ENCODE peak calls at places on chromosomes 16 and 17, in seven cellular contexts. R, H, O, Y, F, Z and C are unnamed samples.

GRCh38 chr17:51120357-51120738 is 320 bp downstream of the SPAG9 start:
- DNase-seq in R (no peak), H (peak), O (peak), Y (no peak), F (no peak), Z (peak), C (no peak)

GRCh38 chr17:18267927-18268711 is 7.7 kb downstream of the MIEF2 start:
- DNase-seq in R (no peak), H (no peak), O (no peak), Y (no peak), F (no peak), Z (no peak), C (no peak)

GRCh38 chr17:18362509-18363020 is 785 bp downstream of the SHMT1 start:
- DNase-seq in R (peak), H (peak), O (peak), Y (peak), F (no peak), Z (peak), C (peak)

GRCh38 chr16:17638134-17638533 is 167.4 kb upstream of the XYLT1 start:
- DNase-seq in R (no peak), H (no peak), O (no peak), Y (no peak), F (no peak), Z (no peak), C (no peak)

GRCh38 chr16:23786964-23787571 is 32.2 kb downstream of the CHP2 start:
- DNase-seq in R (no peak), H (no peak), O (no peak), Y (no peak), F (no peak), Z (no peak), C (no peak)

GRCh38 chr17:70857351-70857750 is 688.0 kb downstream of the KCNJ2 start:
- DNase-seq in R (no peak), H (no peak), O (no peak), Y (no peak), F (no peak), Z (no peak), C (no peak)

GRCh38 chr16:1363501-1364041 is 11.8 kb downstream of the GNPTG start:
- DNase-seq in R (no peak), H (peak), O (peak), Y (no peak), F (peak), Z (peak), C (peak)

GRCh38 chr17:58415371-58416055 is 1.8 kb downstream of the RNF43 start:
- DNase-seq in R (no peak), H (peak), O (no peak), Y (no peak), F (no peak), Z (peak), C (no peak)

GRCh38 chr17:7045492-7046126 is 1.7 kb upstream of the SLC16A11 start:
- DNase-seq in R (peak), H (peak), O (peak), Y (no peak), F (no peak), Z (no peak), C (peak)

GRCh38 chr17:58693751-58694150 is 1.3 kb downstream of the RAD51C start:
- DNase-seq in R (no peak), H (no peak), O (no peak), Y (no peak), F (no peak), Z (no peak), C (peak)

GRCh38 chr17:76697702-76698465 is 12.9 kb downstream of the MXRA7 start:
- DNase-seq in R (no peak), H (no peak), O (no peak), Y (no peak), F (no peak), Z (no peak), C (peak)

GRCh38 chr17:39462644-39463375 is 1.5 kb downstream of the CDK12 start:
- DNase-seq in R (no peak), H (peak), O (peak), Y (no peak), F (peak), Z (peak), C (peak)

GRCh38 chr17:44807817-44808155 is 22.3 kb downstream of the GJC1 start:
- DNase-seq in R (no peak), H (no peak), O (no peak), Y (no peak), F (no peak), Z (no peak), C (no peak)

DNA sequence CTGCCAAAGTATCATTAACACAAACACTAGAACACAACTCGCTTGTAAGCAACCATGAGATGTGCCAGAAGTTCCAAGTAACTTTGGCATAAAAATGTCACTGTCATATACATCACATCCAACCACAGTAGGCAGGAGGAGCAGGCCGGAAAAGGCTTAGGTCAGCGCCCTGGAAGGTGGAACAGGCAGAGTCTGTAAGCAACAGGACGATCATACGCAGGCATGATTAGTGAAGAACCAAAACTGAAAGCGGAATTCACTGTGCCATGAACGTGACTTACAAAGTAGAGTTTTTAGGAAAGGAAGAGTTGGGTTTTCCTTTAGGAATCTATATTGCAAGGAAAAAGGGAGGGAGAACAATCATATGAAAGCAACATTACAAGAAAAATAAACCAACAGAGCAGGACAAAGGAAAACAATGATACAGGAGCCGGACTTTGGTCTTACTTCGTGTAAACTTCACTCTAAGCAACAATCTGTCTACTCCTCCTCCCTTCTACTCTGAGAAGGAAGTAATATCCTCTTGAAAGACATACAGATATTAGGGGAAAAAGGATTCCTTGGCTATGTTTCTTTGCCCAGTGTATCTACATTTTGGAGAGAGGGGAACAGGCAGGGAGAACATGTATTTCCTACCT is 52.2 kb downstream of the YWHAE start:
- DNase-seq in R (no peak), H (peak), O (no peak), Y (no peak), F (peak), Z (peak), C (no peak)
- TF ChIP-seq POLR2A in R (no peak), H (no peak), O (no peak), Y (no peak), F (no peak), Z (no peak), C (no peak)

DNA sequence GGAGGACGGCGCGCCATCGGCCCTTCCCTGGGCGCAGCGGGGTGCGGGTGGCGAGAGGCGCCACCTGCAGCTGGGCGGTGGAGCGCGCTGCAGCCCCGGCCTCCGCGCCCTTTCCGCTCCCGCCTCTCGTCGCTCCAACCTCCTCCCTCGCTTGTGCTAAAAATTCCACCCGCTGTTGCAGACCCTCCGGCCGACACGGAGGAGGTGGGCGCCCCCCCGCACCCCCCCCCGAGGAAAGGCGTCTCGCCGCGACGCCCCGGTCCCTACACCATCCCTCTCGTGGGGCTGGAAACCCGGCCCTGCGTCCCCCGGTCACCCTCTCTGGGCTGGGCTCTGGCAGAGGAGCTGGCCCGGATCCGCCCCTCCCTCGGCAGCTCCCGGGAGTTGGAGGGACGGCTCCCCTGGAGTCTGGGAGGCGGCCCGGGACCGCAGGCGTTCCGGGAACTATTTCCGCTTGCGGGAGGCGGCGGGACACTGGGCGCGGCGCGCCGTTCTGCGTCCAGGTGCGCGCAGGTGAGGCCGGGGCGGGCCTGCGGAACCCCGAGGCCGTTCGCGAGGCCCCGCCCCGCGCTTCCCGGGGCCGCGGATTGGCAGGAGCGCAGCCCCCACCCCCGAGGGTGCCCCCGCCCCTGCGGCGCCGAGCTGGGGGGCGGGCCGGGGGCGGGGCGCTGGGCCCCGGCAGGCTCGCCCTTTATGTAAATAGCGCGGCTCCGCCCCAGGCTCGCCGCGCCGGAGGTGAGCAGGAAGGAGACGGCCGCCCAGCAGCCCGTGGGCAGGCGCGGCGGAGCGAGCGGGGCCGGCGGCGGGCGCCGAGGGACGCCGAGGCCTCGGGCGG is at the start of gene LLGL2:
- DNase-seq in R (peak), H (peak), O (peak), Y (peak), F (peak), Z (peak), C (peak)
- TF ChIP-seq POLR2A in R (peak), H (no peak), O (peak), Y (peak), F (no peak), Z (peak), C (no peak)

GRCh38 chr16:30418350-30419181 is 11.2 kb downstream of the ZNF771 start:
- DNase-seq in R (no peak), H (no peak), O (peak), Y (no peak), F (no peak), Z (no peak), C (no peak)

GRCh38 chr16:30421010-30421409 is 8.8 kb downstream of the DCTPP1 start:
- DNase-seq in R (no peak), H (no peak), O (no peak), Y (no peak), F (no peak), Z (no peak), C (no peak)

GRCh38 chr16:30416047-30416603 is 8.7 kb downstream of the ZNF771 start:
- DNase-seq in R (no peak), H (no peak), O (no peak), Y (no peak), F (no peak), Z (no peak), C (no peak)

GRCh38 chr16:30416624-30417298 is 9.4 kb downstream of the ZNF771 start:
- DNase-seq in R (no peak), H (no peak), O (no peak), Y (no peak), F (no peak), Z (no peak), C (no peak)

DNA sequence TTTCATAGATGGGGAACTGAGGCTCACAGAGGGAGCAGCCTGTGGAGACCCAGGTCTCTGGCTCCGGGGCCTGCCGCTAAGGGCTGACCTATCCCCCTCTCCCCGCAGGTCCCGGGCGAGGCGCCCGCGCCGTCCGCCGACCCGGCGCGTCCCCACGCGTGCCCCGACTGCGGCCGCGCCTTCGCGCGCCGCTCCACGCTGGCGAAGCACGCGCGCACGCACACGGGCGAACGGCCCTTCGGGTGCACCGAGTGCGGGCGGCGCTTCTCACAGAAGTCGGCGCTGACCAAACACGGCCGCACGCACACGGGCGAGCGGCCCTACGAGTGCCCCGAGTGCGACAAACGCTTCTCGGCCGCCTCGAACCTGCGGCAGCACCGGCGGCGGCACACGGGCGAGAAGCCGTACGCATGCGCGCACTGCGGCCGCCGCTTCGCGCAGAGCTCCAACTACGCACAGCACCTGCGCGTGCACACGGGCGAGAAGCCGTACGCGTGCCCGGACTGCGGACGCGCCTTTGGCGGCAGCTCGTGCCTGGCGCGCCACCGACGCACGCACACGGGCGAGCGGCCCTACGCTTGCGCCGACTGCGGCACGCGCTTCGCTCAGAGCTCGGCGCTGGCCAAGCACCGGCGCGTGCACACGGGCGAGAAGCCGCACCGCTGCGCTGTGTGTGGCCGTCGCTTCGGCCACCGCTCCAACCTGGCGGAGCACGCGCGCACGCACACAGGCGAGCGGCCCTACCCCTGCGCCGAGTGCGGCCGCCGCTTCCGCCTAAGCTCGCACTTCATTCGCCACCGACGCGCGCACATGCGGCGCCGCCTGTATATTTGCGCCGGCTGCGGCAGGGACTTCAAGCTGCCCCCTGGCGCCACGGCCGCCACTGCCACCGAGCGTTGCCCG is 10.3 kb downstream of the ZNF771 start:
- DNase-seq in R (peak), H (peak), O (peak), Y (no peak), F (peak), Z (peak), C (peak)
- TF ChIP-seq POLR2A in R (no peak), H (peak), O (peak), Y (no peak), F (no peak), Z (no peak), C (peak)

DNA sequence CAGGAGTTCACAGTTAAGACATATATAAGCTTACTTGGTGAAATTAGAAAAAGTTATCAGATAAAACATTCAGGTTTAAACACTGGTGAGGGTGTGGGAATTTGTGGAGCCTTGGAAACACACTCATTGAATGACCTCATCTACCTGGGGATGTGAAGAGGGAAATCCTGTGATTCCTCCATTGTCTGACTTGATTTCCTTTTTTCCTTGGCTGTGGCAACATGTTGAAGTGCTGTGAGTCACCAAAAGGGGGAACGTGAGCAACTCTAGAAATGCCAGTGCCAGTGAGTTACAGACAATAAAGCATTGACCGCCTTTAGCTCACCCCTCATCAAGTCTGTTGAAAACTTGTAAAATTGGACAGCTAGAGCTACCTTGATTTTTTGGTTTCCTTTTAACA is 1.8 kb downstream of the HMOX2 start:
- DNase-seq in R (no peak), H (no peak), O (no peak), Y (no peak), F (no peak), Z (peak), C (peak)
- TF ChIP-seq POLR2A in R (no peak), H (no peak), O (no peak), Y (no peak), F (no peak), Z (no peak), C (no peak)

DNA sequence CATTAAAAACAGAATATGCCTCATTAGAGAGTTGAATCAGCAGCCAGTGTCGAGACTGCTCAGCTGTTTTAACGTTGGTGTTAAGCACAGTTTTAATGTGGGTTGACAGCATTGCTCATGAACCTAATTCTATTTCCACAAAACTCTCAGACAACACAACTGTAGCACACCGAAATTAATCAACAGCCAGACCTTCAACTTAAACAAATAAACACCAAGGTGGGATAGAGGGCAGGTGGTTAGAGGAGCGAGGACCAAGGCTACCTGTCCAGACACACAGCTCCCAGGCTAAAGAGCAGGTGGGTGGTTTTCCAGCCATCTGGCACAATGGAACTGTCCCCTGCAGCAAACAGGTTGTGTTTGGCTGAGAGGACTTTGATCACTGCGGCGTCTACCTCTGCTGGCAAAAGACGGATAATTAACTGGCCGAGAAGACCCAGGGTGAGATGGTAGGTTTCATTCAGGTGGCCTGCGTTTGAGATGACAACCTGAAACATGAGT is 69.6 kb upstream of the ATP2A3 start:
- DNase-seq in R (no peak), H (no peak), O (no peak), Y (no peak), F (no peak), Z (no peak), C (no peak)
- TF ChIP-seq POLR2A in R (no peak), H (no peak), O (no peak), Y (no peak), F (no peak), Z (no peak), C (no peak)

DNA sequence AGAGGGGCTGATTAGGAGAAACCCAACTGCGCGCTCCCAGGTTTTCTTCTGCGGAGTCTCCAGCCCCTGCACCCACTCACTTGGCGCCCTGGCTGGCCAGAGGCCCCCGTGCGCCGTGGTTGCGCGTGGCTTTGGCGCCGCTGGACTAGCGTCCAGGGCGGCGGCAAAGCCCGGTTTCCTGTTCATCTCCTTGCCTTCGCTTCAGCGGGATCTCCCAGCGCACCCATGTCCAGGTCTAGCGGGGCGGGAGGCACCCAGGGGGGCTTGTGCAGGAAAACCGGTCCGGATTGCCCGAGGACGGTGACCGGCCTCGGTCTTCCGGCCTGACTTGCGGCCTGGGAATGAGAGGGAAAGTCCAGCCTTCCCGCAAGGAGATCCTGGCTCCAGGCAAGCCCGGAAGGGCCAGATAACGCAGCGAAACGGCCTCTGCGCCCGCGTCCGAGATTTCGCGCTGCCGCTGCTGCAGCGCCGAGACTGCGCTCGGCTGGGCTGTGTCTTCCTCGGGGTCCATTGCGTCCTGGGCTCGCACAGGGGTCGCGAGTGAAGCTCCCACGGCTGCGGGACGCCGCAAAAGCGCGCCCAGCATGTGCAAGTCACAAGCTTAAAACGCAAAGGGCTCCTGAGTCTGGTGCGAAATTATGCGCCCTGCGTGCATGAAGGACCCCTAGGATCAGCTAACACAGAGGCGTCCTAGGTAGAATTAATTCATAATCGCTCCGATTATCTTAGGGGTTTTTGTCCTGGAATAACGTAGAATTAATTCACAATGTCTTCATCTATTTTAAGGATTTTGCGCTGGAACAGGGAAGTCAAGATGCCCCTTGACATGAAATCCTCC is 5.7 kb downstream of the FOXF1 start:
- DNase-seq in R (no peak), H (no peak), O (no peak), Y (no peak), F (no peak), Z (no peak), C (no peak)
- TF ChIP-seq POLR2A in R (no peak), H (no peak), O (no peak), Y (no peak), F (no peak), Z (no peak), C (no peak)